ENCODE peak calls at places on chromosome 7, in five cellular contexts. W is uterus, D is cardiac muscle cell, L is endothelial cell of umbilical vein, Q is astrocyte. K is an unnamed sample.

GRCh38 chr7:7911756-7912155 is 56.8 kb upstream of the GLCCI1 start:
- DNase-seq in W (no peak), D (no peak), L (no peak), Q (no peak), K (no peak)

GRCh38 chr7:80481196-80481884 is 30.5 kb downstream of the GNAT3 start:
- DNase-seq in W (no peak), D (no peak), L (no peak), Q (peak; percentile 61), K (no peak)

GRCh38 chr7:74010407-74010806 is 17.6 kb upstream of the ELN start:
- DNase-seq in W (no peak), D (no peak), L (no peak), Q (peak; percentile 67), K (no peak)

GRCh38 chr7:47277321-47277781 is 304.6 kb downstream of the TNS3 start:
- DNase-seq in W (no peak), D (no peak), L (no peak), Q (no peak), K (no peak)

GRCh38 chr7:39554583-39555140 is 11.5 kb upstream of the YAE1 start:
- DNase-seq in W (no peak), D (peak; percentile 16), L (no peak), Q (no peak), K (no peak)

GRCh38 chr7:54781356-54781912 is 22.4 kb upstream of the SEC61G start:
- DNase-seq in W (no peak), D (no peak), L (no peak), Q (no peak), K (no peak)

GRCh38 chr7:55733584-55733983 is 129.0 kb downstream of the SEPTIN14 start:
- DNase-seq in W (no peak), D (peak; percentile 0), L (peak; percentile 47), Q (peak; percentile 73), K (no peak)

GRCh38 chr7:44213872-44214595 is 13.3 kb downstream of the YKT6 start:
- DNase-seq in W (no peak), D (peak; percentile 57), L (peak; percentile 40), Q (peak; percentile 17), K (no peak)

GRCh38 chr7:91357379-91357778 is 93.1 kb downstream of the FZD1 start:
- DNase-seq in W (no peak), D (no peak), L (no peak), Q (no peak), K (no peak)

GRCh38 chr7:120797026-120797645 is 60.8 kb downstream of the TSPAN12 start:
- DNase-seq in W (no peak), D (no peak), L (no peak), Q (no peak), K (no peak)

GRCh38 chr7:74407958-74408357 is 45.7 kb upstream of the GTF2IRD1 start:
- DNase-seq in W (no peak), D (no peak), L (no peak), Q (no peak), K (no peak)

GRCh38 chr7:141076377-141076776 is 2.5 kb downstream of the TMEM178B start:
- DNase-seq in W (no peak), D (no peak), L (no peak), Q (no peak), K (no peak)

GRCh38 chr7:87341441-87341840 is 4.0 kb upstream of the CROT start:
- DNase-seq in W (no peak), D (no peak), L (no peak), Q (no peak), K (no peak)

GRCh38 chr7:132430863-132431822 is 145.1 kb downstream of the PLXNA4 start:
- DNase-seq in W (peak; percentile 59), D (peak; percentile 97), L (peak; percentile 92), Q (peak; percentile 97), K (no peak)

GRCh38 chr7:48154792-48155413 is 16.4 kb upstream of the ABCA13 start:
- DNase-seq in W (no peak), D (peak; percentile 64), L (peak; percentile 55), Q (no peak), K (no peak)

GRCh38 chr7:44461387-44461786 is 29.1 kb downstream of the NUDCD3 start:
- DNase-seq in W (no peak), D (peak; percentile 57), L (peak; percentile 64), Q (peak; percentile 38), K (no peak)

GRCh38 chr7:127876393-127876792 is 154.8 kb downstream of the LRRC4 start:
- DNase-seq in W (no peak), D (peak; percentile 47), L (no peak), Q (peak; percentile 49), K (no peak)

GRCh38 chr7:20330176-20330796 is 414 bp upstream of the ITGB8 start:
- DNase-seq in W (peak; percentile 91), D (peak; percentile 95), L (peak; percentile 90), Q (peak; percentile 98), K (peak; percentile 18)

GRCh38 chr7:5426226-5426475 is 2.5 kb upstream of the TNRC18 start:
- DNase-seq in W (peak; percentile 68), D (no peak), L (peak; percentile 59), Q (peak; percentile 62), K (no peak)

GRCh38 chr7:82562716-82563404 is 119.3 kb upstream of the CACNA2D1 start:
- DNase-seq in W (no peak), D (peak; percentile 65), L (no peak), Q (peak; percentile 79), K (no peak)

GRCh38 chr7:158353606-158354570 is 233.7 kb downstream of the PTPRN2 start:
- DNase-seq in W (no peak), D (peak; percentile 8), L (no peak), Q (no peak), K (no peak)

GRCh38 chr7:108099650-108100049 is 30.5 kb downstream of the LAMB4 start:
- DNase-seq in W (no peak), D (no peak), L (no peak), Q (no peak), K (no peak)

GRCh38 chr7:29224726-29225125 is 30.2 kb downstream of the CHN2 start:
- DNase-seq in W (no peak), D (no peak), L (peak; percentile 49), Q (peak; percentile 15), K (no peak)

GRCh38 chr7:98376719-98377118 is 24.2 kb downstream of the BAIAP2L1 start:
- DNase-seq in W (no peak), D (no peak), L (no peak), Q (no peak), K (no peak)

GRCh38 chr7:129017933-129018538 is 36.9 kb downstream of the TNPO3 start:
- DNase-seq in W (no peak), D (no peak), L (no peak), Q (no peak), K (no peak)

GRCh38 chr7:44587843-44588711 is 6.0 kb upstream of the TMED4 start:
- DNase-seq in W (peak; percentile 54), D (peak; percentile 75), L (peak; percentile 81), Q (peak; percentile 28), K (no peak)

GRCh38 chr7:2939193-2939885 is 95.2 kb upstream of the GNA12 start:
- DNase-seq in W (no peak), D (no peak), L (no peak), Q (no peak), K (no peak)

GRCh38 chr7:2495402-2496309 is 19.5 kb upstream of the GRIFIN start:
- DNase-seq in W (no peak), D (no peak), L (no peak), Q (no peak), K (no peak)

GRCh38 chr7:100049441-100050291 is at the start of gene ZSCAN21:
- DNase-seq in W (peak; percentile 85), D (peak; percentile 88), L (peak; percentile 81), Q (peak; percentile 77), K (peak; percentile 79)
- H3K4me1 ChIP-seq in W (no peaks in the 10 kb centered on the region), D (peaks cover 3% of the 10 kb centered on the region), L (peaks cover 3% of the 10 kb centered on the region), Q (peaks cover 2% of the 10 kb centered on the region), K (peaks cover 8% of the 10 kb centered on the region)

DNA sequence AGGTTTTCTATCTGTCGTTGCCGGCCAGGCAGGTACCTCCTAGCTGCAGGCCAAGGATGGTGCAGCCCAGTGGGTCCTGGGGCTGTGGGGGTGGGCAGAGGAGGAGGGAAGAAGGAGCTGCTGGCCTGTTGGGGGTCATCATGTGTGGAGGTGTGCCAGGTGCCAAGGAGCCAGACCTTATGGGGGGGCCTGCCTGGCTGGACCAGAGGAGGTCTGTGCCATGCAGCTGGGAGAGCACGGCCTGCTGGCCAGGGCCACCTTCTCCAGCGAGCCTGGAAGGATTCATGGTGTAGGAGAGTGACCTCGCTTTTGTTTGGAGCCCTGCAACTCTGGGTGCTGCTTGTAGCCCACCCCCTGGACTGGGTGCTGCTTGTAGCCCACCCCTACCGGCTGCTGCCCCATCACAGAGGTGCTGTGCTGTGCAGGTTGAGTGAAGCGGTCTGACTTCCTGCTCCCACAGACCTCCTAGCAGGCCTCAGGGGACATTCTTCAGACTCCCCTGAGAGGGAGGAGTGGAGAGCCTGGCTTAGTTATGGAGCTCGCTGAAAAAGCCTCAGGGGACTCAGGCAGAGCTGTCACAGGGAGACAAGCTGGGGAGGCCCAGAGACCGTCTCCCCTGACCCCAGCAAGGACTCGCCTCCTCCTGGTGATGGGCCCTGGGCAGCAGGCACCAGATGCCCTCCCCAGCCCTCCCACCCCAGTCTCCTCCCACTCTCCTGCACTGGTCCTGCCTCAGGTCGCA is 67.7 kb upstream of the AQP1 start:
- DNase-seq in W (no peak), D (no peak), L (no peak), Q (no peak), K (no peak)
- H3K27ac ChIP-seq in W (peak overlapping the region; percentile 31), D (no peak overlapping the region), L (no peak overlapping the region), Q (no peak overlapping the region), K (no peak overlapping the region)

DNA sequence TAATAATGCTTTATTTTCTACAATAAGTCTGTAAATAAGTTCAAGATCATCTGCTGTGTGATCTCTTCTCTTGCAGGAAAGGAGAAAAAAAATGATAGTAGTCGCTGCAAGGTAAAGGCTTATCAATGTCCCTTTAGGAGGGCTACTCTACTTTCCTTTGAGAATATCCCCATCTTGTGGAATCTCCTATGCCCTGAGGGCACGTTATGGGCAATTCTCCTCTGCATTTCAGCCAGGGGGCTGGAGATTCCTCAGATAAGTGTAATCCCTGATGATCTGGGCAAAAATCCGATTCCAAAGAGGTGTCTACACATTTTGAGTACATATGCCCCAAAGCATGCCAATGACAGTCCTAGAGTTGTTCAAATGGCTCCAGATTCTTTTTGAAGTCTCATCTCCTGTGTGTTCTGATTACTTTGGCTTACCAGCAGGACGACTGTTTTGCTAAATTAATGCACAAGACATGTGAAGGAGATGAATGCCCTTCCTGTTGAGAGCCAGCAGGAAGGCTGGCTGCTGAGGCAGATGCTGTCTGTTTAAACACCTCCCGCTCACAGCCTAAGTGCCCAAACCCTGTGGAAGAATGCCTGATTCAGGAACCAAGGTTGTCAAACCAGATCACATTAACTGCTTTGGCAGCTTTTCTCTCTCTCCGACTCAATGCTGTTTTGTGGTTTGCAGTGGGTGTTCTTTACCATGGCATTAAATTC is 171.2 kb upstream of the COL1A2 start:
- DNase-seq in W (no peak), D (peak; percentile 63), L (peak; percentile 77), Q (peak; percentile 64), K (no peak)
- TF ChIP-seq CTCF in W (no peak), D (peak; percentile 58), L (peak; percentile 67), Q (peak; percentile 73), K (no peak)

GRCh38 chr7:100689230-100690135 is 4.6 kb downstream of the GIGYF1 start:
- DNase-seq in W (no peak), D (no peak), L (no peak), Q (no peak), K (no peak)
- H3K4me1 ChIP-seq in W (peaks cover 28% of the 10 kb centered on the region), D (peaks cover 16% of the 10 kb centered on the region), L (peaks cover 15% of the 10 kb centered on the region), Q (peaks cover 28% of the 10 kb centered on the region), K (peaks cover 42% of the 10 kb centered on the region)

GRCh38 chr7:35652124-35652523 is 42.8 kb downstream of the HERPUD2 start:
- DNase-seq in W (no peak), D (no peak), L (no peak), Q (no peak), K (no peak)
- H3K27ac ChIP-seq in W (no peak overlapping the region), D (no peak overlapping the region), L (no peak overlapping the region), Q (no peak overlapping the region), K (no peak overlapping the region)